ENCODE peak calls at places on chromosomes 16 and 17, in nine cellular contexts. V, Q, J, Z, N, Y, H, P and R are unnamed samples.

GRCh38 chr17:65366102-65366844 is 195.2 kb downstream of the AXIN2 start:
- DNase-seq in V (no peak), Q (no peak), J (no peak), Z (no peak), N (no peak), Y (no peak), H (no peak), P (no peak), R (no peak)

GRCh38 chr17:56536766-56537165 is 56.7 kb upstream of the NOG start:
- DNase-seq in V (no peak), Q (no peak), J (no peak), Z (no peak), N (no peak), Y (no peak), H (no peak), P (no peak), R (no peak)

GRCh38 chr17:80456465-80457235 is 19.8 kb downstream of the NPTX1 start:
- DNase-seq in V (no peak), Q (no peak), J (no peak), Z (no peak), N (no peak), Y (no peak), H (no peak), P (no peak), R (no peak)

GRCh38 chr17:65117384-65118035 is 19.7 kb upstream of the RGS9 start:
- DNase-seq in V (no peak), Q (no peak), J (no peak), Z (no peak), N (no peak), Y (no peak), H (no peak), P (no peak), R (no peak)

GRCh38 chr16:57284206-57284951 is at the start of gene PLLP:
- DNase-seq in V (peak; percentile 55), Q (no peak), J (peak; percentile 52), Z (peak; percentile 63), N (peak; percentile 45), Y (no peak), H (peak; percentile 87), P (no peak), R (peak; percentile 50)

GRCh38 chr16:86685071-86685470 is 106.7 kb downstream of the FOXL1 start:
- DNase-seq in V (no peak), Q (no peak), J (no peak), Z (no peak), N (no peak), Y (no peak), H (no peak), P (no peak), R (no peak)

GRCh38 chr16:73265124-73265838 is 217.4 kb upstream of the ZFHX3 start:
- DNase-seq in V (no peak), Q (no peak), J (no peak), Z (no peak), N (no peak), Y (no peak), H (no peak), P (no peak), R (no peak)

GRCh38 chr17:80826955-80827645 is 164.5 kb upstream of the CHMP6 start:
- DNase-seq in V (no peak), Q (peak; percentile 60), J (peak; percentile 82), Z (no peak), N (peak; percentile 38), Y (no peak), H (peak; percentile 83), P (peak; percentile 93), R (peak; percentile 44)

GRCh38 chr17:17831208-17832039 is 5.4 kb downstream of the SREBF1 start:
- DNase-seq in V (no peak), Q (no peak), J (no peak), Z (no peak), N (no peak), Y (no peak), H (no peak), P (no peak), R (peak; percentile 41)